ENCODE peak calls at places on chromosomes 4 and X, in four cellular contexts. N, G, J and E are unnamed samples.

GRCh38 chrX:11629593-11630211 is 36.0 kb downstream of the ARHGAP6 start:
- DNase-seq in G (no peak), J (no peak), N (peak), E (peak)

GRCh38 chr4:21012851-21013331 is 312.6 kb downstream of the PACRGL start:
- DNase-seq in G (no peak), N (no peak), J (no peak), E (no peak)

GRCh38 chr4:1155314-1155713 is 17.1 kb downstream of the SPON2 start:
- DNase-seq in J (no peak), G (no peak), N (no peak), E (no peak)

GRCh38 chr4:26368685-26369084 is 47.9 kb downstream of the RBPJ start:
- DNase-seq in N (no peak), G (no peak), J (no peak), E (no peak)

GRCh38 chr4:88697588-88698329 is at the start of gene NAP1L5:
- DNase-seq in G (peak), N (peak), J (peak), E (no peak)

GRCh38 chr4:85747871-85748491 is 273.0 kb downstream of the ARHGAP24 start:
- DNase-seq in N (peak), G (no peak), J (peak), E (peak)

GRCh38 chr4:1167244-1167949 is 5.0 kb downstream of the SPON2 start:
- DNase-seq in N (peak), J (peak), G (peak), E (peak)

GRCh38 chrX:86002076-86002896 is 45.1 kb downstream of the CHM start:
- DNase-seq in G (no peak), N (peak), J (no peak), E (no peak)

GRCh38 chr4:100008048-100008447 is 58.0 kb upstream of the H2AZ1 start:
- DNase-seq in J (no peak), G (no peak), N (peak), E (peak)

GRCh38 chrX:8724176-8724757 is 7.7 kb downstream of the ANOS1 start:
- DNase-seq in G (no peak), N (no peak), J (no peak), E (no peak)

GRCh38 chr4:78634011-78634664 is 82.6 kb downstream of the ANXA3 start:
- DNase-seq in N (no peak), J (no peak), G (peak), E (no peak)

GRCh38 chr4:21307709-21308108 is 607.5 kb downstream of the PACRGL start:
- DNase-seq in J (no peak), G (no peak), N (no peak), E (no peak)

GRCh38 chrX:7889680-7890079 is 37.5 kb downstream of the PNPLA4 start:
- DNase-seq in N (no peak), G (no peak), J (no peak), E (no peak)

GRCh38 chr4:109764376-109764775 is 34.5 kb upstream of the PLA2G12A start:
- DNase-seq in N (no peak), G (no peak), J (no peak), E (no peak)

GRCh38 chrX:115339441-115340025 is 50.0 kb downstream of the LUZP4 start:
- DNase-seq in N (no peak), G (no peak), J (no peak), E (no peak)

GRCh38 chrX:38879631-38880220 is 78.5 kb downstream of the MID1IP1 start:
- DNase-seq in J (peak), G (no peak), N (no peak), E (no peak)

GRCh38 chr4:47209833-47210232 is 178.5 kb downstream of the GABRB1 start:
- DNase-seq in G (no peak), N (peak), J (no peak), E (no peak)

GRCh38 chr4:160299608-160300007 is 1196.7 kb downstream of the RAPGEF2 start:
- DNase-seq in J (no peak), G (no peak), N (no peak), E (no peak)

GRCh38 chr4:158722291-158722916 is 792 bp downstream of the PPID start:
- DNase-seq in G (no peak), J (peak), N (peak), E (no peak)

GRCh38 chrX:103773445-103773844 is 3.2 kb upstream of the PLP1 start:
- DNase-seq in J (no peak), N (no peak), G (no peak), E (no peak)

GRCh38 chr4:11440481-11441181 is 11.9 kb upstream of the HS3ST1 start:
- DNase-seq in J (no peak), N (no peak), G (no peak), E (no peak)

GRCh38 chr4:86296865-86297264 is 63.0 kb downstream of the MAPK10 start:
- DNase-seq in G (no peak), N (no peak), J (no peak), E (no peak)

GRCh38 chr4:73998040-73999011 is at the start of gene CXCL5:
- DNase-seq in N (peak), J (no peak), G (peak), E (no peak)

GRCh38 chr4:74474345-74475099 is 29.6 kb downstream of the AREG start:
- DNase-seq in N (peak), J (no peak), G (no peak), E (peak)

GRCh38 chr4:124934921-124935320 is 222.4 kb upstream of the ANKRD50 start:
- DNase-seq in J (no peak), G (no peak), N (no peak), E (no peak)

GRCh38 chrX:70244881-70245280 is 10.4 kb downstream of the AWAT1 start:
- DNase-seq in J (no peak), G (no peak), N (no peak), E (no peak)

GRCh38 chr4:27115221-27115620 is 254.6 kb downstream of the STIM2 start:
- DNase-seq in G (no peak), J (no peak), N (no peak), E (no peak)

GRCh38 chrX:103417370-103417769 is 41.0 kb downstream of the BEX3 start:
- DNase-seq in G (no peak), J (no peak), N (no peak), E (no peak)

GRCh38 chrX:67587946-67588624 is 44.3 kb downstream of the AR start:
- DNase-seq in G (no peak), N (no peak), J (no peak), E (no peak)

GRCh38 chrX:13235930-13236329 is 83.9 kb downstream of the ATXN3L start:
- DNase-seq in N (no peak), J (no peak), G (no peak), E (no peak)